ENCODE peak calls at places on chromosomes 13 and 19, in four cellular contexts. One of them, this sample, is unnamed.

GRCh38 chr13:51243832-51244231 is 21.6 kb downstream of the FAM124A start:
- DNase-seq in activated T-cell treated with anti-CD3 and anti-CD28 coated beads for 1 hour: no peak
- DNase-seq in fibroblast of mammary gland: no peak
- DNase-seq in WTC11: peak; percentile 78
- DNase-seq in this sample: no peak

GRCh38 chr19:2148482-2149135 is 2.8 kb downstream of the AP3D1 start:
- DNase-seq in activated T-cell treated with anti-CD3 and anti-CD28 coated beads for 1 hour: no peak
- DNase-seq in fibroblast of mammary gland: no peak
- DNase-seq in WTC11: no peak
- DNase-seq in this sample: no peak

GRCh38 chr13:45872574-45872973 is 21.0 kb upstream of the SIAH3 start:
- DNase-seq in activated T-cell treated with anti-CD3 and anti-CD28 coated beads for 1 hour: no peak
- DNase-seq in fibroblast of mammary gland: peak; percentile 42
- DNase-seq in WTC11: no peak
- DNase-seq in this sample: peak; percentile 33

GRCh38 chr19:18444513-18444912 is 6.6 kb upstream of the ISYNA1 start:
- DNase-seq in activated T-cell treated with anti-CD3 and anti-CD28 coated beads for 1 hour: no peak
- DNase-seq in fibroblast of mammary gland: no peak
- DNase-seq in WTC11: no peak
- DNase-seq in this sample: no peak

GRCh38 chr13:98401936-98402335 is 175.0 kb downstream of the STK24 start:
- DNase-seq in activated T-cell treated with anti-CD3 and anti-CD28 coated beads for 1 hour: no peak
- DNase-seq in fibroblast of mammary gland: no peak
- DNase-seq in WTC11: no peak
- DNase-seq in this sample: no peak

GRCh38 chr13:25046985-25047660 is 48.8 kb upstream of the PABPC3 start:
- DNase-seq in activated T-cell treated with anti-CD3 and anti-CD28 coated beads for 1 hour: no peak
- DNase-seq in fibroblast of mammary gland: peak; percentile 17
- DNase-seq in WTC11: peak; percentile 73
- DNase-seq in this sample: peak; percentile 5

GRCh38 chr19:11421607-11422098 is 2.5 kb upstream of the RGL3 start:
- DNase-seq in activated T-cell treated with anti-CD3 and anti-CD28 coated beads for 1 hour: no peak
- DNase-seq in fibroblast of mammary gland: no peak
- DNase-seq in WTC11: peak; percentile 95
- DNase-seq in this sample: no peak

GRCh38 chr13:99766641-99767045 is 204.9 kb downstream of the ZIC5 start:
- DNase-seq in activated T-cell treated with anti-CD3 and anti-CD28 coated beads for 1 hour: no peak
- DNase-seq in fibroblast of mammary gland: no peak
- DNase-seq in WTC11: peak; percentile 22
- DNase-seq in this sample: no peak

GRCh38 chr13:51453308-51453958 is 597 bp upstream of the INTS6 start:
- DNase-seq in activated T-cell treated with anti-CD3 and anti-CD28 coated beads for 1 hour: peak; percentile 72
- DNase-seq in fibroblast of mammary gland: no peak
- DNase-seq in WTC11: peak; percentile 66
- DNase-seq in this sample: no peak

GRCh38 chr13:33194820-33195692 is 90.5 kb downstream of the STARD13 start:
- DNase-seq in activated T-cell treated with anti-CD3 and anti-CD28 coated beads for 1 hour: no peak
- DNase-seq in fibroblast of mammary gland: peak; percentile 93
- DNase-seq in WTC11: no peak
- DNase-seq in this sample: peak; percentile 99

GRCh38 chr13:21998279-21998678 is 327.4 kb downstream of the FGF9 start:
- DNase-seq in activated T-cell treated with anti-CD3 and anti-CD28 coated beads for 1 hour: no peak
- DNase-seq in fibroblast of mammary gland: no peak
- DNase-seq in WTC11: no peak
- DNase-seq in this sample: no peak

GRCh38 chr13:71395053-71395452 is 472.0 kb downstream of the DACH1 start:
- DNase-seq in activated T-cell treated with anti-CD3 and anti-CD28 coated beads for 1 hour: no peak
- DNase-seq in fibroblast of mammary gland: no peak
- DNase-seq in WTC11: no peak
- DNase-seq in this sample: no peak

GRCh38 chr13:35349673-35350278 is 126.7 kb downstream of the MAB21L1 start:
- DNase-seq in activated T-cell treated with anti-CD3 and anti-CD28 coated beads for 1 hour: no peak
- DNase-seq in fibroblast of mammary gland: peak; percentile 39
- DNase-seq in WTC11: no peak
- DNase-seq in this sample: peak; percentile 0

GRCh38 chr19:16088985-16089846 is 12.9 kb downstream of the TPM4 start:
- DNase-seq in activated T-cell treated with anti-CD3 and anti-CD28 coated beads for 1 hour: no peak
- DNase-seq in fibroblast of mammary gland: no peak
- DNase-seq in WTC11: no peak
- DNase-seq in this sample: no peak

GRCh38 chr19:10235003-10235402 is 3.9 kb upstream of the S1PR2 start:
- DNase-seq in activated T-cell treated with anti-CD3 and anti-CD28 coated beads for 1 hour: no peak
- DNase-seq in fibroblast of mammary gland: no peak
- DNase-seq in WTC11: no peak
- DNase-seq in this sample: no peak

GRCh38 chr19:54518844-54519243 is 16.2 kb downstream of the LAIR2 start:
- DNase-seq in activated T-cell treated with anti-CD3 and anti-CD28 coated beads for 1 hour: no peak
- DNase-seq in fibroblast of mammary gland: no peak
- DNase-seq in WTC11: no peak
- DNase-seq in this sample: no peak

GRCh38 chr19:17234911-17235617 is 9.0 kb downstream of the OCEL1 start:
- DNase-seq in activated T-cell treated with anti-CD3 and anti-CD28 coated beads for 1 hour: peak; percentile 40
- DNase-seq in fibroblast of mammary gland: peak; percentile 48
- DNase-seq in WTC11: peak; percentile 82
- DNase-seq in this sample: peak; percentile 53

GRCh38 chr13:109226631-109227030 is 559.8 kb downstream of the IRS2 start:
- DNase-seq in activated T-cell treated with anti-CD3 and anti-CD28 coated beads for 1 hour: no peak
- DNase-seq in fibroblast of mammary gland: peak; percentile 17
- DNase-seq in WTC11: no peak
- DNase-seq in this sample: no peak

GRCh38 chr19:939922-940321 is 14.1 kb downstream of the ARID3A start:
- DNase-seq in activated T-cell treated with anti-CD3 and anti-CD28 coated beads for 1 hour: no peak
- DNase-seq in fibroblast of mammary gland: no peak
- DNase-seq in WTC11: no peak
- DNase-seq in this sample: no peak

GRCh38 chr13:46136688-46137087 is 31.9 kb upstream of the CPB2 start:
- DNase-seq in activated T-cell treated with anti-CD3 and anti-CD28 coated beads for 1 hour: no peak
- DNase-seq in fibroblast of mammary gland: no peak
- DNase-seq in WTC11: no peak
- DNase-seq in this sample: no peak

GRCh38 chr19:7326105-7326877 is 22.4 kb upstream of the ARHGEF18 start:
- DNase-seq in activated T-cell treated with anti-CD3 and anti-CD28 coated beads for 1 hour: no peak
- DNase-seq in fibroblast of mammary gland: peak; percentile 36
- DNase-seq in WTC11: peak; percentile 80
- DNase-seq in this sample: peak; percentile 33

GRCh38 chr13:89923731-89924130 is 1423.8 kb upstream of the MIR17HG start:
- DNase-seq in activated T-cell treated with anti-CD3 and anti-CD28 coated beads for 1 hour: no peak
- DNase-seq in fibroblast of mammary gland: peak; percentile 33
- DNase-seq in WTC11: no peak
- DNase-seq in this sample: peak; percentile 17

GRCh38 chr19:41871573-41872383 is 5.3 kb upstream of the CD79A start:
- DNase-seq in activated T-cell treated with anti-CD3 and anti-CD28 coated beads for 1 hour: no peak
- DNase-seq in fibroblast of mammary gland: no peak
- DNase-seq in WTC11: no peak
- DNase-seq in this sample: no peak

This sample was measured in fibroblast of villous mesenchyme.